ENCODE peak calls at places on chromosomes 12 and 14, in eight cellular contexts. V, H, R, X, T, K, L and N are unnamed samples.

GRCh38 chr12:3964404-3964803 is 91.2 kb upstream of the PARP11 start:
- DNase-seq in V (peak; percentile 23), L (peak; percentile 17), H (peak; percentile 18), X (peak; percentile 22), T (peak; percentile 1), K (no peak), R (no peak), N (no peak)

GRCh38 chr14:98951031-98951430 is 321.0 kb downstream of the BCL11B start:
- DNase-seq in V (no peak), T (no peak), L (no peak), H (no peak), X (no peak), R (no peak), K (no peak), N (no peak)

GRCh38 chr12:81962126-81962856 is 203.1 kb upstream of the PPFIA2 start:
- DNase-seq in R (no peak), H (no peak), L (no peak), T (no peak), X (no peak), K (no peak), V (no peak), N (no peak)

GRCh38 chr12:103785243-103786031 is 55.6 kb downstream of the NT5DC3 start:
- DNase-seq in R (no peak), K (no peak), X (no peak), V (no peak), H (peak; percentile 18), T (no peak), L (no peak), N (no peak)

GRCh38 chr12:91852646-91853045 is 293.0 kb downstream of the BTG1 start:
- DNase-seq in V (no peak), H (no peak), L (no peak), R (no peak), K (no peak), T (no peak), X (no peak), N (no peak)

GRCh38 chr14:61934385-61934784 is 172.2 kb downstream of the SNAPC1 start:
- DNase-seq in R (peak; percentile 99), X (no peak), K (no peak), T (no peak), H (no peak), V (no peak), L (no peak), N (no peak)

GRCh38 chr14:25411933-25412757 is 362.2 kb upstream of the STXBP6 start:
- DNase-seq in T (no peak), R (no peak), L (no peak), K (no peak), H (no peak), V (peak; percentile 5), X (no peak), N (no peak)

GRCh38 chr12:120971299-120972180 is 6.8 kb upstream of the HNF1A start:
- DNase-seq in H (peak; percentile 45), T (peak; percentile 58), X (peak; percentile 43), V (peak; percentile 75), K (peak; percentile 57), L (no peak), R (peak; percentile 63), N (peak; percentile 58)

GRCh38 chr12:105067511-105068031 is 16.7 kb downstream of the ALDH1L2 start:
- DNase-seq in H (no peak), T (no peak), L (no peak), V (no peak), R (peak; percentile 85), X (no peak), K (no peak), N (no peak)

GRCh38 chr12:103586791-103587370 is at the start of gene STAB2:
- DNase-seq in R (no peak), K (no peak), V (no peak), T (no peak), H (no peak), X (no peak), L (no peak), N (peak; percentile 40)

GRCh38 chr12:121866331-121866730 is 7.7 kb upstream of the HPD start:
- DNase-seq in L (no peak), K (no peak), R (peak; percentile 35), H (no peak), T (no peak), V (no peak), X (peak; percentile 2), N (no peak)

GRCh38 chr14:83260751-83261150 is 1727.1 kb upstream of the SEL1L start:
- DNase-seq in L (no peak), X (no peak), T (no peak), K (no peak), H (no peak), R (peak; percentile 71), V (no peak), N (no peak)

GRCh38 chr12:48817957-48818830 is at the start of gene CACNB3:
- DNase-seq in K (no peak), V (peak; percentile 55), L (no peak), T (no peak), H (no peak), R (peak; percentile 43), X (peak; percentile 88), N (peak; percentile 68)

GRCh38 chr12:65492997-65493892 is 214.8 kb downstream of the MSRB3 start:
- DNase-seq in R (no peak), H (no peak), X (no peak), K (no peak), L (no peak), T (no peak), V (no peak), N (no peak)

GRCh38 chr14:55556929-55557623 is 22.9 kb upstream of the KTN1 start:
- DNase-seq in H (peak; percentile 34), T (peak; percentile 38), L (no peak), X (no peak), R (peak; percentile 84), K (no peak), V (peak; percentile 64), N (peak; percentile 94)

GRCh38 chr14:55152052-55152753 is 23.2 kb downstream of the LGALS3 start:
- DNase-seq in H (no peak), X (no peak), L (no peak), R (peak; percentile 81), T (no peak), V (no peak), K (no peak), N (no peak)

GRCh38 chr14:68145036-68145435 is 325.5 kb downstream of the RAD51B start:
- DNase-seq in H (no peak), K (no peak), V (peak; percentile 77), X (no peak), R (no peak), L (no peak), T (no peak), N (peak; percentile 65)

GRCh38 chr12:51321882-51322281 is 2.1 kb downstream of the BIN2 start:
- DNase-seq in K (no peak), V (no peak), T (no peak), R (no peak), L (no peak), X (no peak), H (no peak), N (no peak)

GRCh38 chr12:51324953-51325352 is 979 bp upstream of the BIN2 start:
- DNase-seq in L (no peak), H (no peak), V (no peak), K (no peak), X (no peak), R (no peak), T (no peak), N (no peak)

GRCh38 chr12:51322452-51322851 is 1.5 kb downstream of the BIN2 start:
- DNase-seq in V (no peak), X (no peak), L (no peak), K (peak; percentile 45), H (no peak), R (no peak), T (no peak), N (no peak)

GRCh38 chr12:51323317-51323960 is 535 bp downstream of the BIN2 start:
- DNase-seq in T (no peak), L (no peak), R (no peak), K (no peak), V (no peak), H (no peak), X (no peak), N (no peak)

GRCh38 chr12:51323966-51324895 is at the start of gene BIN2:
- DNase-seq in R (no peak), T (no peak), K (no peak), L (no peak), H (no peak), V (no peak), X (no peak), N (no peak)
- TF ChIP-seq POLR2A in R (no peak), T (no peak), K (peak; percentile 83), L (no peak), H (no peak), V (no peak), X (no peak), N (no peak)

GRCh38 chr14:94636744-94637412 is 24.7 kb downstream of the SERPINA3 start:
- DNase-seq in K (no peak), L (no peak), V (peak; percentile 48), H (peak; percentile 80), T (peak; percentile 19), R (no peak), X (no peak), N (no peak)
- TF ChIP-seq CTCF in K (no peak), L (peak; percentile 53), V (peak; percentile 36), H (peak; percentile 84), T (peak; percentile 40), R (peak; percentile 13), X (peak; percentile 3), N (no peak)

GRCh38 chr12:106934277-106934676 is 21.4 kb upstream of the TMEM263 start:
- DNase-seq in H (no peak), R (no peak), T (no peak), K (no peak), X (no peak), V (no peak), L (no peak), N (no peak)
- H3K4me2 ChIP-seq in H (no peak overlapping the region), R (no peak overlapping the region), T (no peak overlapping the region), K (no peak overlapping the region), X (no peak overlapping the region), V (no peak overlapping the region), L (no peak overlapping the region), N (no peak overlapping the region)

GRCh38 chr14:44897844-44898151 is 63.9 kb downstream of the KLHL28 start:
- DNase-seq in K (no peak), R (peak; percentile 41), X (no peak), V (no peak), L (no peak), H (no peak), T (peak; percentile 40), N (peak; percentile 68)

GRCh38 chr14:44895716-44896115 is 66.0 kb downstream of the KLHL28 start:
- DNase-seq in L (no peak), X (no peak), K (no peak), R (peak; percentile 90), H (no peak), T (no peak), V (no peak), N (no peak)

GRCh38 chr14:44898547-44898946 is 63.2 kb downstream of the KLHL28 start:
- DNase-seq in H (no peak), V (no peak), R (peak; percentile 61), K (no peak), L (no peak), X (no peak), T (no peak), N (no peak)

GRCh38 chr14:44896275-44897040 is 65.3 kb downstream of the KLHL28 start:
- DNase-seq in K (no peak), X (no peak), H (peak; percentile 33), T (no peak), R (no peak), L (no peak), V (no peak), N (no peak)

GRCh38 chr14:44897041-44897843 is 64.5 kb downstream of the KLHL28 start:
- DNase-seq in R (peak; percentile 97), K (peak; percentile 89), H (peak; percentile 94), X (peak; percentile 93), V (peak; percentile 98), T (peak; percentile 95), L (peak; percentile 91), N (peak; percentile 97)
- TF ChIP-seq POLR2A in R (peak; percentile 85), K (peak; percentile 83), H (peak; percentile 86), X (peak; percentile 52), V (peak; percentile 85), T (peak; percentile 38), L (peak; percentile 72), N (peak; percentile 65)